ENCODE peak calls at places on chromosomes 7 and 10, in five cellular contexts. P is endothelial cell of umbilical vein, N is GM23248, J is PC-3, W is K562. T is an unnamed sample.
A peak's percentile ranks its signal among the peaks of the same experiment; 100 is the strongest.

GRCh38 chr7:113880467-113881040 is 38.3 kb downstream of the PPP1R3A start:
- DNase-seq in P (no peak), N (no peak), J (no peak), W (no peak), T (no peak)

GRCh38 chr10:83371696-83372490 is 767.4 kb upstream of the GHITM start:
- DNase-seq in P (no peak), N (no peak), J (no peak), W (no peak), T (no peak)

GRCh38 chr7:150800576-150801241 is at the start of gene TMEM176A:
- DNase-seq in P (no peak), N (no peak), J (no peak), W (no peak), T (no peak)

GRCh38 chr7:77223261-77223660 is 23.6 kb upstream of the FGL2 start:
- DNase-seq in P (no peak), N (no peak), J (no peak), W (no peak), T (no peak)

GRCh38 chr7:119374436-119374835 is 898.5 kb upstream of the KCND2 start:
- DNase-seq in P (no peak), N (no peak), J (no peak), W (no peak), T (no peak)

GRCh38 chr10:47311900-47312662 is 10.2 kb upstream of the GDF2 start:
- DNase-seq in P (peak; percentile 46), N (peak; percentile 89), J (peak; percentile 74), W (peak; percentile 79), T (no peak)

GRCh38 chr7:87152112-87152896 is at the start of gene DMTF1:
- DNase-seq in P (peak; percentile 96), N (peak; percentile 99), J (peak; percentile 91), W (peak; percentile 92), T (no peak)

GRCh38 chr7:108467391-108467790 is 11.2 kb upstream of the NRCAM start:
- DNase-seq in P (no peak), N (no peak), J (no peak), W (no peak), T (no peak)

GRCh38 chr7:142717453-142717852 is 31.8 kb upstream of the PRSS1 start:
- DNase-seq in P (no peak), N (no peak), J (no peak), W (no peak), T (no peak)

GRCh38 chr10:13716161-13717071 is 129.7 kb downstream of the PRPF18 start:
- DNase-seq in P (peak; percentile 81), N (peak; percentile 91), J (no peak), W (no peak), T (no peak)

DNA sequence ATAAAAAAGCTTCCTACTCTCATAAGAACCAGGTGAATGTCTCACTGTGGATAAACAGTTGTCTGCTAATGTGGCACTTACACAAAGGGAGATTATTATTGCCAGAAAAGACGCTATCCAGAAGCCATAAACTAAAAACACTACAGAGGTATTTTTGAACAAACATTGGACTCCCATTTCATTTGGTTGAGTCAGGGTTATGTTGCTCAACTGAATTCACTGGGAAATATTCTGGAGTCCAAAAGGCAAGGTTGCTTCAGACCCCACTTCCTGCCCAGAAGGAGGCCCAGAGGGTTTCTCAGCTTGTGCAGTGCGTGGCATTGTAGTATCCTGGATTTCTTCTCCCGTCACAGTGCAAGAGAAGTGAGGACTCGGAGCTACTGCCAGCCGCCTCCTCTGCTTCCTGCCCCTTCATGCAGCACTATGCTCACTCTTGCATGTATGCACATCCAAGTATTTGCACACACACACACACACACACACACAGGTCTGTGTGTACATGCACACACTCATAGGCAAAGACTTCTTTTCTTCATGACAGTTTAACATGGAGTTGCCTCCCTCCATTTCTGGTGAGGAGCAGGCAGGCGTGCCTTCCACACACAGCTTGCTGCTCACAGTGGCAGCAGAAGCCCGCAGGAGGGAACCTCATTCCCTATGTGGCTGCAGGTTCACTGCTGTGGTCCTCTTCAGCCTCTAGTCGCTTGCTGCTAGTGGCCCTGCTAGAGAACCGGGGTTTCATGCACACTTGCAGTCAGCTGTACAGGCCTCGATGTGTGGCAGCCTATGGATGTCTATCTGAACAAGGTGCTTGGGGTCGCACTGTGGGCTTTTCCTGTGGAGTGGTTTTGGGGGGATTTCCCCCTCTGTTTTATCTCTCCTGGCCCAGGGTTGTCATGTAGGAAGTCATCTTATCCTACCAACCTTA is 10.2 kb downstream of the DENND10 start:
- DNase-seq in P (no peak), N (peak; percentile 95), J (peak; percentile 54), W (no peak), T (no peak)
- H3K9ac ChIP-seq in P (no peak overlapping the region), N (peak overlapping the region; percentile 64), J (no peak overlapping the region), W (peak overlapping the region; percentile 12), T (no peak overlapping the region)

GRCh38 chr10:124025638-124026336 is 67.6 kb downstream of the CHST15 start:
- DNase-seq in P (peak; percentile 31), N (peak; percentile 21), J (peak; percentile 38), W (peak; percentile 10), T (no peak)
- H3K9ac ChIP-seq in P (no peak overlapping the region), N (no peak overlapping the region), J (no peak overlapping the region), W (no peak overlapping the region), T (no peak overlapping the region)

GRCh38 chr7:28093617-28094232 is 86.9 kb downstream of the JAZF1 start:
- DNase-seq in P (peak; percentile 67), N (peak; percentile 80), J (peak; percentile 73), W (peak; percentile 46), T (peak; percentile 21)
- H3K9ac ChIP-seq in P (no peak overlapping the region), N (peak overlapping the region; percentile 3), J (no peak overlapping the region), W (no peak overlapping the region), T (no peak overlapping the region)

GRCh38 chr7:95298091-95298490 is 26.2 kb downstream of the PON1 start:
- DNase-seq in P (no peak), N (no peak), J (peak; percentile 29), W (no peak), T (no peak)

GRCh38 chr7:95304990-95305389 is 19.3 kb downstream of the PON1 start:
- DNase-seq in P (no peak), N (no peak), J (no peak), W (no peak), T (no peak)

GRCh38 chr7:95302976-95303375 is 21.4 kb downstream of the PON1 start:
- DNase-seq in P (no peak), N (no peak), J (peak; percentile 16), W (no peak), T (no peak)

GRCh38 chr7:95303501-95303900 is 20.8 kb downstream of the PON1 start:
- DNase-seq in P (no peak), N (no peak), J (no peak), W (no peak), T (no peak)
- H3K9ac ChIP-seq in P (no peak overlapping the region), N (no peak overlapping the region), J (no peak overlapping the region), W (no peak overlapping the region), T (no peak overlapping the region)

GRCh38 chr10:69343905-69344304 is 65.6 kb downstream of the HK1 start:
- DNase-seq in P (no peak), N (no peak), J (no peak), W (no peak), T (no peak)
- H3K9ac ChIP-seq in P (no peak overlapping the region), N (no peak overlapping the region), J (no peak overlapping the region), W (no peak overlapping the region), T (no peak overlapping the region)